ENCODE peak calls at places on chromosomes 4 and X, in seven cellular contexts. L is stimulated activated CD4-positive, alpha-beta T cell treated with anti-CD3 and anti-CD28 coated beads, Interleukin-12 subunit alpha, Interleukin-12 subunit beta, amount 100 ng/mL, for 24 hours; I is NCI-H510A; G is NAMALWA; B is amygdala; M is NCI-H774; H is AG04449. Q is an unnamed sample.

GRCh38 chr4:111046811-111047210 is 423.9 kb upstream of the PITX2 start:
- DNase-seq in B (no peak), H (no peak), L (no peak), G (no peak), I (no peak), M (no peak), Q (no peak)

GRCh38 chrX:112223391-112223790 is 140.8 kb upstream of the TRPC5 start:
- DNase-seq in B (no peak), L (no peak), I (no peak), G (no peak), H (no peak), M (no peak), Q (no peak)

GRCh38 chrX:46758956-46759644 is at the start of gene SLC9A7:
- DNase-seq in M (peak), H (no peak), L (peak), B (no peak), I (peak), G (peak), Q (peak)

GRCh38 chr4:2076908-2077534 is 17.9 kb downstream of the NAT8L start:
- DNase-seq in G (no peak), L (no peak), B (no peak), H (no peak), M (no peak), I (no peak), Q (no peak)

GRCh38 chr4:6324999-6325790 is 55.5 kb downstream of the WFS1 start:
- DNase-seq in H (no peak), B (no peak), L (no peak), M (no peak), I (no peak), G (no peak), Q (peak)

GRCh38 chr4:41102360-41103092 is 111.8 kb downstream of the APBB2 start:
- DNase-seq in H (no peak), B (no peak), I (no peak), G (no peak), M (no peak), L (no peak), Q (no peak)

GRCh38 chr4:139666735-139667266 is 1.2 kb downstream of the MGST2 start:
- DNase-seq in B (no peak), G (no peak), I (peak), L (no peak), H (no peak), M (no peak), Q (peak)

GRCh38 chr4:11857881-11858280 is 429.2 kb upstream of the HS3ST1 start:
- DNase-seq in I (no peak), G (no peak), M (no peak), L (no peak), H (no peak), B (no peak), Q (no peak)

GRCh38 chr4:110415451-110415850 is 60.5 kb upstream of the ENPEP start:
- DNase-seq in B (no peak), H (no peak), M (no peak), I (no peak), L (no peak), G (no peak), Q (no peak)

GRCh38 chr4:14667624-14668295 is 334.5 kb upstream of the CPEB2 start:
- DNase-seq in H (no peak), I (no peak), G (no peak), M (no peak), L (no peak), B (no peak), Q (no peak)

GRCh38 chr4:121790976-121791375 is 10.1 kb upstream of the EXOSC9 start:
- DNase-seq in B (no peak), I (no peak), L (no peak), G (no peak), M (no peak), H (no peak), Q (no peak)

GRCh38 chrX:16687514-16687913 is 25.0 kb downstream of the CTPS2 start:
- DNase-seq in M (no peak), L (no peak), G (no peak), I (no peak), H (no peak), B (no peak), Q (no peak)

GRCh38 chr4:168839758-168840385 is 170.2 kb downstream of the CBR4 start:
- DNase-seq in I (no peak), H (no peak), M (no peak), L (no peak), B (no peak), G (no peak), Q (no peak)

GRCh38 chrX:4670606-4671005 is 957.2 kb upstream of the PRKX start:
- DNase-seq in G (no peak), H (no peak), B (no peak), M (no peak), I (peak), L (no peak), Q (no peak)

Q was measured in Kasumi-1.